ENCODE peak calls at places on chromosomes 1 and 21, in four cellular contexts. Y is A549, I is tibial nerve, V is HCT116. R is an unnamed sample.

GRCh38 chr1:91731815-91732214 is 154.1 kb downstream of the TGFBR3 start:
- DNase-seq in Y (no peak), I (no peak), V (no peak), R (peak; percentile 71)

GRCh38 chr1:202959276-202959620 is 1.1 kb upstream of the ADIPOR1 start:
- DNase-seq in Y (peak; percentile 37), I (no peak), V (peak; percentile 43), R (peak; percentile 39)

GRCh38 chr21:41142051-41142795 is 25.7 kb upstream of the BACE2 start:
- DNase-seq in Y (peak; percentile 5), I (no peak), V (no peak), R (peak; percentile 58)

GRCh38 chr1:6538958-6539357 is 15.4 kb downstream of the NOL9 start:
- DNase-seq in Y (no peak), I (no peak), V (no peak), R (peak; percentile 82)

GRCh38 chr1:177794316-177794991 is 175.4 kb downstream of the SEC16B start:
- DNase-seq in Y (no peak), I (no peak), V (no peak), R (no peak)

GRCh38 chr1:16724718-16725438 is 15.4 kb upstream of the RNU1-4 start:
- DNase-seq in Y (no peak), I (peak; percentile 14), V (no peak), R (no peak)

GRCh38 chr1:10339036-10339567 is 59.8 kb upstream of the PGD start:
- DNase-seq in Y (no peak), I (no peak), V (no peak), R (no peak)

GRCh38 chr1:204493882-204494280 is 724 bp downstream of the PIK3C2B start:
- DNase-seq in Y (peak; percentile 45), I (no peak), V (no peak), R (no peak)

GRCh38 chr1:13813398-13814012 is 113.5 kb downstream of the PRDM2 start:
- DNase-seq in Y (no peak), I (no peak), V (no peak), R (no peak)

GRCh38 chr1:185317886-185318310 is 855 bp upstream of the IVNS1ABP start:
- DNase-seq in Y (peak; percentile 42), I (no peak), V (peak; percentile 47), R (no peak)

GRCh38 chr1:27614625-27615344 is 10.8 kb upstream of the AHDC1 start:
- DNase-seq in Y (no peak), I (no peak), V (no peak), R (no peak)

GRCh38 chr1:206766251-206766856 is 4.2 kb upstream of the IL19 start:
- DNase-seq in Y (no peak), I (no peak), V (no peak), R (peak; percentile 95)

GRCh38 chr1:21899267-21899810 is 37.8 kb downstream of the HSPG2 start:
- DNase-seq in Y (no peak), I (no peak), V (no peak), R (no peak)

GRCh38 chr1:29279896-29280779 is 43.8 kb downstream of the PTPRU start:
- DNase-seq in Y (no peak), I (no peak), V (no peak), R (no peak)

GRCh38 chr1:36098650-36099365 is 10.1 kb downstream of the ADPRS start:
- DNase-seq in Y (no peak), I (no peak), V (no peak), R (no peak)

GRCh38 chr1:244349103-244349531 is 102.6 kb downstream of the ADSS2 start:
- DNase-seq in Y (peak; percentile 52), I (no peak), V (no peak), R (peak; percentile 84)

GRCh38 chr1:206471993-206472392 is 1.7 kb downstream of the IKBKE start:
- DNase-seq in Y (no peak), I (no peak), V (no peak), R (no peak)

GRCh38 chr1:106926748-106927582 is 129.5 kb upstream of the PRMT6 start:
- DNase-seq in Y (no peak), I (no peak), V (no peak), R (no peak)

GRCh38 chr1:200488375-200489165 is 78.7 kb upstream of the ZNF281 start:
- DNase-seq in Y (peak; percentile 84), I (peak; percentile 22), V (peak; percentile 56), R (peak; percentile 85)

GRCh38 chr1:15727021-15727420 is 9.0 kb upstream of the SLC25A34 start:
- DNase-seq in Y (no peak), I (no peak), V (no peak), R (no peak)

GRCh38 chr1:109802136-109802900 is 38.6 kb upstream of the EPS8L3 start:
- DNase-seq in Y (no peak), I (no peak), V (no peak), R (no peak)

GRCh38 chr1:61403863-61404615 is 320.9 kb downstream of the TM2D1 start:
- DNase-seq in Y (no peak), I (no peak), V (no peak), R (peak; percentile 53)

GRCh38 chr1:164720329-164721036 is 161.5 kb downstream of the PBX1 start:
- DNase-seq in Y (no peak), I (no peak), V (no peak), R (peak; percentile 73)

GRCh38 chr1:205575294-205575885 is 56.4 kb downstream of the ELK4 start:
- DNase-seq in Y (no peak), I (no peak), V (no peak), R (no peak)

GRCh38 chr1:179311149-179311700 is 17.6 kb downstream of the SOAT1 start:
- DNase-seq in Y (no peak), I (no peak), V (no peak), R (no peak)

GRCh38 chr21:31354122-31354521 is 10.1 kb upstream of the TIAM1 start:
- DNase-seq in Y (no peak), I (no peak), V (peak; percentile 70), R (no peak)
- H3K4me3 ChIP-seq in Y (no peak overlapping the region), I (no peak overlapping the region), V (no peak overlapping the region), R (no peak overlapping the region)

DNA sequence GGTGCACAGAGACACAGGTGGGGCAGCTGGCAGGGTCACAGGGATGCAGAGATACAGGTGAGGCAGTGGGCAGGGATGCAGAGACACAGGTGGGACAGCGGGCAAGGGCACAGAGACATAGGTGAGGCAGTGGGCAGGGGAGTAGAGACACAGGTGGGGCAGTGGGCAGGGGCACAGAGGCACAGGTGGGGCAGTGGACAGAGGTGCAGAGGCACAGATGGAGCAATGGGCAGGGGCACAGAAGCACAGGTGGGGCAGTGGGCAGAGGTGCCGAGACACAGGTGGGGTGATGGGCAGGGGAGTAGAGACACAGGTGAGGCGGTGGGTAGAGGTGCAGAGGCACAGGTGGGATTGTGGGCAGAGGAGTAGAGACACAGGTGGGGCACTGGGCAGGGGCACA is 117.3 kb upstream of the KLHDC7A start:
- DNase-seq in Y (no peak), I (no peak), V (no peak), R (no peak)
- H3K4me3 ChIP-seq in Y (no peak overlapping the region), I (no peak overlapping the region), V (no peak overlapping the region), R (no peak overlapping the region)

DNA sequence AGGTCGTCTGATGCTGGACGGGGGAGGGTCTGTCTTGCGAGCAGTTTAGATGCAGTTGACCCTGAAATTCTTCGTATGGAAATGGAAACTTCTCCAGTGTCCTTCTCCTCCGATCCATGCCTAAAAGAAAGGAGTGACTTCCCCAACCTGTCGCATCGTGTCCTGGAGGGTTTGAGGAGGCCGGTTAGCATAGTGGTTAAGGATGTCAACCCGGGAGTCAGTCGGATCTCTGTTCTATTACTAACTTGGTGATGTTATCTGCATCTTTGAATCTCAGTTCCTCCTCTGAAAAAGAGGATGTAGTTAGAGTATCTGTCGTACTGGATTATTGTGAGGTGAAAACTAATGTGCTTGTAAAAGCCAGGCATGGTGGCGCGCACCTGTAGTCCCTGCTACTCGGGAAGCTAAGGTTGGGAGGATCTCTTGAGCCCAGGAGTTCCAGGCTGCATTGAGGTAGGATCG is 700 bp downstream of the ZBTB8B start:
- DNase-seq in Y (no peak), I (no peak), V (no peak), R (no peak)
- H3K4me3 ChIP-seq in Y (peak overlapping the region; percentile 50), I (peak overlapping the region; percentile 29), V (peak overlapping the region; percentile 47), R (peak overlapping the region; percentile 52)

GRCh38 chr1:160577661-160578060 is 1.6 kb downstream of the CD84 start:
- DNase-seq in Y (no peak), I (no peak), V (no peak), R (no peak)
- H3K4me3 ChIP-seq in Y (no peak overlapping the region), I (no peak overlapping the region), V (no peak overlapping the region), R (no peak overlapping the region)

GRCh38 chr1:55867444-55867843 is 652.3 kb upstream of the USP24 start:
- DNase-seq in Y (no peak), I (no peak), V (no peak), R (no peak)
- H3K4me3 ChIP-seq in Y (no peak overlapping the region), I (no peak overlapping the region), V (no peak overlapping the region), R (no peak overlapping the region)

R was measured in astrocyte of the spinal cord.